ENCODE peak calls at places on chromosome X, in ten cellular contexts. One of them, this sample, is unnamed.

GRCh38 chrX:71366674-71367256 is 608 bp downstream of the TAF1 start:
- DNase-seq in GM19239: no peak
- DNase-seq in HS-27A: no peak
- DNase-seq in posterior cingulate gyrus: peak; percentile 12
- DNase-seq in NCI-H2081: peak; percentile 26
- DNase-seq in G401: peak; percentile 20
- DNase-seq in activated T-helper 1 cell treated with anti-CD3 and anti-CD28 coated beads, Interleukin-2, amount 50 U/mL, for 16 hours: peak; percentile 4
- DNase-seq in stimulated activated CD8-positive, alpha-beta memory T cell treated with anti-CD3 and anti-CD28 coated beads, Interleukin-12 subunit alpha, Interleukin-12 subunit beta, amount 100 ng/mL, for 4 hours: no peak
- DNase-seq in H54: no peak
- DNase-seq in T-helper 2 cell: no peak
- DNase-seq in this sample: peak; percentile 17

GRCh38 chrX:23344208-23344903 is 9.7 kb downstream of the PTCHD1 start:
- DNase-seq in G401: no peak
- DNase-seq in stimulated activated CD8-positive, alpha-beta memory T cell treated with anti-CD3 and anti-CD28 coated beads, Interleukin-12 subunit alpha, Interleukin-12 subunit beta, amount 100 ng/mL, for 4 hours: no peak
- DNase-seq in GM19239: no peak
- DNase-seq in activated T-helper 1 cell treated with anti-CD3 and anti-CD28 coated beads, Interleukin-2, amount 50 U/mL, for 16 hours: no peak
- DNase-seq in T-helper 2 cell: no peak
- DNase-seq in HS-27A: no peak
- DNase-seq in posterior cingulate gyrus: no peak
- DNase-seq in NCI-H2081: no peak
- DNase-seq in H54: no peak
- DNase-seq in this sample: no peak

GRCh38 chrX:41382699-41383645 is 49.0 kb downstream of the DDX3X start:
- DNase-seq in activated T-helper 1 cell treated with anti-CD3 and anti-CD28 coated beads, Interleukin-2, amount 50 U/mL, for 16 hours: no peak
- DNase-seq in GM19239: no peak
- DNase-seq in G401: no peak
- DNase-seq in HS-27A: no peak
- DNase-seq in T-helper 2 cell: no peak
- DNase-seq in posterior cingulate gyrus: no peak
- DNase-seq in stimulated activated CD8-positive, alpha-beta memory T cell treated with anti-CD3 and anti-CD28 coated beads, Interleukin-12 subunit alpha, Interleukin-12 subunit beta, amount 100 ng/mL, for 4 hours: no peak
- DNase-seq in H54: no peak
- DNase-seq in NCI-H2081: no peak
- DNase-seq in this sample: no peak

GRCh38 chrX:130909469-130910136 is 6.6 kb upstream of the ENOX2 start:
- DNase-seq in activated T-helper 1 cell treated with anti-CD3 and anti-CD28 coated beads, Interleukin-2, amount 50 U/mL, for 16 hours: no peak
- DNase-seq in stimulated activated CD8-positive, alpha-beta memory T cell treated with anti-CD3 and anti-CD28 coated beads, Interleukin-12 subunit alpha, Interleukin-12 subunit beta, amount 100 ng/mL, for 4 hours: no peak
- DNase-seq in T-helper 2 cell: no peak
- DNase-seq in HS-27A: no peak
- DNase-seq in G401: no peak
- DNase-seq in GM19239: no peak
- DNase-seq in posterior cingulate gyrus: no peak
- DNase-seq in NCI-H2081: no peak
- DNase-seq in H54: no peak
- DNase-seq in this sample: no peak

GRCh38 chrX:119673336-119673735 is 19.6 kb downstream of the SEPTIN6 start:
- DNase-seq in posterior cingulate gyrus: no peak
- DNase-seq in stimulated activated CD8-positive, alpha-beta memory T cell treated with anti-CD3 and anti-CD28 coated beads, Interleukin-12 subunit alpha, Interleukin-12 subunit beta, amount 100 ng/mL, for 4 hours: no peak
- DNase-seq in GM19239: no peak
- DNase-seq in NCI-H2081: no peak
- DNase-seq in activated T-helper 1 cell treated with anti-CD3 and anti-CD28 coated beads, Interleukin-2, amount 50 U/mL, for 16 hours: no peak
- DNase-seq in HS-27A: no peak
- DNase-seq in T-helper 2 cell: no peak
- DNase-seq in G401: no peak
- DNase-seq in H54: no peak
- DNase-seq in this sample: no peak

GRCh38 chrX:88244066-88244465 is 503.0 kb upstream of the CPXCR1 start:
- DNase-seq in HS-27A: no peak
- DNase-seq in G401: no peak
- DNase-seq in T-helper 2 cell: no peak
- DNase-seq in stimulated activated CD8-positive, alpha-beta memory T cell treated with anti-CD3 and anti-CD28 coated beads, Interleukin-12 subunit alpha, Interleukin-12 subunit beta, amount 100 ng/mL, for 4 hours: no peak
- DNase-seq in GM19239: no peak
- DNase-seq in activated T-helper 1 cell treated with anti-CD3 and anti-CD28 coated beads, Interleukin-2, amount 50 U/mL, for 16 hours: no peak
- DNase-seq in H54: no peak
- DNase-seq in NCI-H2081: no peak
- DNase-seq in posterior cingulate gyrus: no peak
- DNase-seq in this sample: no peak

GRCh38 chrX:16745102-16745501 is 25.7 kb downstream of the SYAP1 start:
- DNase-seq in activated T-helper 1 cell treated with anti-CD3 and anti-CD28 coated beads, Interleukin-2, amount 50 U/mL, for 16 hours: no peak
- DNase-seq in stimulated activated CD8-positive, alpha-beta memory T cell treated with anti-CD3 and anti-CD28 coated beads, Interleukin-12 subunit alpha, Interleukin-12 subunit beta, amount 100 ng/mL, for 4 hours: no peak
- DNase-seq in G401: no peak
- DNase-seq in HS-27A: no peak
- DNase-seq in T-helper 2 cell: no peak
- DNase-seq in H54: no peak
- DNase-seq in posterior cingulate gyrus: no peak
- DNase-seq in NCI-H2081: no peak
- DNase-seq in GM19239: no peak
- DNase-seq in this sample: no peak

GRCh38 chrX:32788936-32789335 is 422.4 kb downstream of the DMD start:
- DNase-seq in HS-27A: no peak
- DNase-seq in T-helper 2 cell: no peak
- DNase-seq in NCI-H2081: no peak
- DNase-seq in activated T-helper 1 cell treated with anti-CD3 and anti-CD28 coated beads, Interleukin-2, amount 50 U/mL, for 16 hours: no peak
- DNase-seq in stimulated activated CD8-positive, alpha-beta memory T cell treated with anti-CD3 and anti-CD28 coated beads, Interleukin-12 subunit alpha, Interleukin-12 subunit beta, amount 100 ng/mL, for 4 hours: no peak
- DNase-seq in GM19239: no peak
- DNase-seq in H54: no peak
- DNase-seq in G401: no peak
- DNase-seq in posterior cingulate gyrus: no peak
- DNase-seq in this sample: no peak

GRCh38 chrX:350534-351321 is 32.1 kb upstream of the GTPBP6 start:
- DNase-seq in T-helper 2 cell: no peak
- DNase-seq in GM19239: no peak
- DNase-seq in activated T-helper 1 cell treated with anti-CD3 and anti-CD28 coated beads, Interleukin-2, amount 50 U/mL, for 16 hours: no peak
- DNase-seq in G401: no peak
- DNase-seq in HS-27A: no peak
- DNase-seq in H54: no peak
- DNase-seq in posterior cingulate gyrus: no peak
- DNase-seq in NCI-H2081: no peak
- DNase-seq in stimulated activated CD8-positive, alpha-beta memory T cell treated with anti-CD3 and anti-CD28 coated beads, Interleukin-12 subunit alpha, Interleukin-12 subunit beta, amount 100 ng/mL, for 4 hours: no peak
- DNase-seq in this sample: no peak

GRCh38 chrX:38117485-38117884 is 103.2 kb downstream of the SRPX start:
- DNase-seq in T-helper 2 cell: no peak
- DNase-seq in GM19239: no peak
- DNase-seq in H54: no peak
- DNase-seq in activated T-helper 1 cell treated with anti-CD3 and anti-CD28 coated beads, Interleukin-2, amount 50 U/mL, for 16 hours: no peak
- DNase-seq in posterior cingulate gyrus: no peak
- DNase-seq in HS-27A: no peak
- DNase-seq in stimulated activated CD8-positive, alpha-beta memory T cell treated with anti-CD3 and anti-CD28 coated beads, Interleukin-12 subunit alpha, Interleukin-12 subunit beta, amount 100 ng/mL, for 4 hours: no peak
- DNase-seq in G401: no peak
- DNase-seq in NCI-H2081: peak; percentile 54
- DNase-seq in this sample: no peak

GRCh38 chrX:10884246-10884645 is 226.9 kb upstream of the HCCS start:
- DNase-seq in posterior cingulate gyrus: no peak
- DNase-seq in NCI-H2081: no peak
- DNase-seq in H54: no peak
- DNase-seq in T-helper 2 cell: no peak
- DNase-seq in stimulated activated CD8-positive, alpha-beta memory T cell treated with anti-CD3 and anti-CD28 coated beads, Interleukin-12 subunit alpha, Interleukin-12 subunit beta, amount 100 ng/mL, for 4 hours: no peak
- DNase-seq in GM19239: no peak
- DNase-seq in activated T-helper 1 cell treated with anti-CD3 and anti-CD28 coated beads, Interleukin-2, amount 50 U/mL, for 16 hours: no peak
- DNase-seq in HS-27A: no peak
- DNase-seq in G401: no peak
- DNase-seq in this sample: peak; percentile 5

GRCh38 chrX:16739574-16739973 is 20.2 kb downstream of the SYAP1 start:
- DNase-seq in GM19239: no peak
- DNase-seq in HS-27A: no peak
- DNase-seq in activated T-helper 1 cell treated with anti-CD3 and anti-CD28 coated beads, Interleukin-2, amount 50 U/mL, for 16 hours: no peak
- DNase-seq in G401: no peak
- DNase-seq in T-helper 2 cell: no peak
- DNase-seq in NCI-H2081: no peak
- DNase-seq in posterior cingulate gyrus: no peak
- DNase-seq in stimulated activated CD8-positive, alpha-beta memory T cell treated with anti-CD3 and anti-CD28 coated beads, Interleukin-12 subunit alpha, Interleukin-12 subunit beta, amount 100 ng/mL, for 4 hours: no peak
- DNase-seq in H54: no peak
- DNase-seq in this sample: no peak

GRCh38 chrX:66142351-66142750 is 21.7 kb upstream of the HEPH start:
- DNase-seq in HS-27A: no peak
- DNase-seq in GM19239: no peak
- DNase-seq in H54: no peak
- DNase-seq in activated T-helper 1 cell treated with anti-CD3 and anti-CD28 coated beads, Interleukin-2, amount 50 U/mL, for 16 hours: no peak
- DNase-seq in T-helper 2 cell: no peak
- DNase-seq in stimulated activated CD8-positive, alpha-beta memory T cell treated with anti-CD3 and anti-CD28 coated beads, Interleukin-12 subunit alpha, Interleukin-12 subunit beta, amount 100 ng/mL, for 4 hours: no peak
- DNase-seq in posterior cingulate gyrus: no peak
- DNase-seq in NCI-H2081: no peak
- DNase-seq in G401: no peak
- DNase-seq in this sample: no peak

GRCh38 chrX:75547783-75548182 is 24.9 kb upstream of the ZDHHC15 start:
- DNase-seq in posterior cingulate gyrus: peak; percentile 48
- DNase-seq in activated T-helper 1 cell treated with anti-CD3 and anti-CD28 coated beads, Interleukin-2, amount 50 U/mL, for 16 hours: no peak
- DNase-seq in NCI-H2081: no peak
- DNase-seq in H54: no peak
- DNase-seq in HS-27A: no peak
- DNase-seq in stimulated activated CD8-positive, alpha-beta memory T cell treated with anti-CD3 and anti-CD28 coated beads, Interleukin-12 subunit alpha, Interleukin-12 subunit beta, amount 100 ng/mL, for 4 hours: no peak
- DNase-seq in T-helper 2 cell: no peak
- DNase-seq in G401: peak; percentile 7
- DNase-seq in GM19239: no peak
- DNase-seq in this sample: no peak

GRCh38 chrX:9269134-9269533 is 195.7 kb upstream of the TBL1X start:
- DNase-seq in G401: no peak
- DNase-seq in activated T-helper 1 cell treated with anti-CD3 and anti-CD28 coated beads, Interleukin-2, amount 50 U/mL, for 16 hours: no peak
- DNase-seq in T-helper 2 cell: no peak
- DNase-seq in HS-27A: no peak
- DNase-seq in H54: no peak
- DNase-seq in posterior cingulate gyrus: no peak
- DNase-seq in GM19239: no peak
- DNase-seq in stimulated activated CD8-positive, alpha-beta memory T cell treated with anti-CD3 and anti-CD28 coated beads, Interleukin-12 subunit alpha, Interleukin-12 subunit beta, amount 100 ng/mL, for 4 hours: no peak
- DNase-seq in NCI-H2081: no peak
- DNase-seq in this sample: no peak